ENCODE peak calls at places on chromosomes 13 and 19, in four cellular contexts. R is endothelial cell, E is AG04449, P is cardiac fibroblast. I is an unnamed sample.

GRCh38 chr13:99342723-99343315 is 35.6 kb upstream of the GPR183 start:
- DNase-seq in R (no peak), E (no peak), P (no peak), I (no peak)

GRCh38 chr13:30466358-30466714 is 600 bp upstream of the HMGB1 start:
- DNase-seq in R (peak), E (no peak), P (no peak), I (no peak)

GRCh38 chr13:112721198-112722104 is 31.6 kb downstream of the ATP11A start:
- DNase-seq in R (no peak), E (no peak), P (no peak), I (no peak)

GRCh38 chr13:43786766-43787517 is at the start of gene ENOX1:
- DNase-seq in R (peak), E (no peak), P (peak), I (peak)

GRCh38 chr19:47142779-47143178 is 12.1 kb downstream of the SAE1 start:
- DNase-seq in R (no peak), E (no peak), P (no peak), I (no peak)

GRCh38 chr13:49958321-49958720 is 22.2 kb upstream of the SPRYD7 start:
- DNase-seq in R (no peak), E (no peak), P (no peak), I (no peak)

GRCh38 chr13:113974304-113975281 is 717 bp upstream of the C13orf46 start:
- DNase-seq in R (no peak), E (no peak), P (no peak), I (peak)

GRCh38 chr13:51826606-51827005 is 18.4 kb downstream of the TMEM272 start:
- DNase-seq in R (no peak), E (no peak), P (peak), I (no peak)

GRCh38 chr13:23087884-23088283 is 92.9 kb upstream of the SGCG start:
- DNase-seq in R (peak), E (no peak), P (peak), I (no peak)

GRCh38 chr19:48752511-48753365 is at the start of gene FUT1:
- DNase-seq in R (peak), E (no peak), P (peak), I (no peak)

GRCh38 chr19:48630289-48631036 is 6.7 kb downstream of the DBP start:
- DNase-seq in R (peak), E (no peak), P (peak), I (peak)

GRCh38 chr19:12899891-12900518 is 9.0 kb downstream of the GCDH start:
- DNase-seq in R (no peak), E (no peak), P (no peak), I (no peak)

GRCh38 chr19:3062165-3063105 is at the start of gene TLE5:
- DNase-seq in R (peak), E (no peak), P (peak), I (peak)

GRCh38 chr13:114089751-114090400 is 42.5 kb downstream of the RASA3 start:
- DNase-seq in R (no peak), E (no peak), P (no peak), I (no peak)

GRCh38 chr13:45464141-45464686 is 525 bp upstream of the COG3 start:
- DNase-seq in R (no peak), E (no peak), P (no peak), I (no peak)
- TF ChIP-seq CTCF in R (no peak), E (no peak), P (peak), I (no peak)

DNA sequence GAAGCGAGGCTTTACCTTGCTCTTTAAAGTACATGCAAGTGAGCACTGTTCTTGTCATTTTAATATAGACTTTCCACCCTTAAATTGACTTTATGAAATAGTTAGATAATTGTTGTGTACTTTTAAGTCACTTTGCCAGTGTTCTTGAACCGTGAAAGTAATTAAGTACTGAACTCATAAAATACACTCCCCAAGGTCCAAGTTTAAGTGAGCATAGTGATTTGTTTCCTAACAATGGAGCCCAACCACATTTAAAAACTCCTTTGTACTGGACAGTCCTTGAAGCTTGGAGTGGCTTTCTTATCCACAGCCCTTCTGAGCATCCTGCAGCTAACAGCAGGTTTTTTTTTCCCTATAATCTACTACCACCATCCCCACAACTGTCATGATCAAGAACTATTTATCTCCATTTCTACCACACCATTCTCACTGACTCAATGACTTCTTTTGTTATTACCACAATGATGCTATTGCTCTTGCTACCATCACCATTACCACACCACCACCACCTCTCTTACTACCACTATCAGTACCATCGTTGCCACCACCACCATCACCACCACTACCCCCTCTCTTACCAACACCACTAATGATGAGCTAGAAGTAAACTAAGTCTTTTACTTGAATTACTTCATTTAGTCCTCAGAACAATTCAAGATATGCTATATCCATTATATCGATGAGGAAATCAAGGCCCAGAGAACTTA is 452.6 kb downstream of the DIAPH3 start:
- DNase-seq in R (no peak), E (no peak), P (no peak), I (no peak)
- TF ChIP-seq CTCF in R (no peak), E (no peak), P (no peak), I (no peak)

GRCh38 chr19:56333506-56333905 is 18.9 kb upstream of the ZSCAN5A start:
- DNase-seq in R (peak), E (no peak), P (peak), I (no peak)
- TF ChIP-seq CTCF in R (peak), E (peak), P (peak), I (no peak)

GRCh38 chr19:15320118-15320517 is 12.2 kb downstream of the BRD4 start:
- DNase-seq in R (no peak), E (no peak), P (peak), I (no peak)
- TF ChIP-seq CTCF in R (no peak), E (no peak), P (no peak), I (no peak)

DNA sequence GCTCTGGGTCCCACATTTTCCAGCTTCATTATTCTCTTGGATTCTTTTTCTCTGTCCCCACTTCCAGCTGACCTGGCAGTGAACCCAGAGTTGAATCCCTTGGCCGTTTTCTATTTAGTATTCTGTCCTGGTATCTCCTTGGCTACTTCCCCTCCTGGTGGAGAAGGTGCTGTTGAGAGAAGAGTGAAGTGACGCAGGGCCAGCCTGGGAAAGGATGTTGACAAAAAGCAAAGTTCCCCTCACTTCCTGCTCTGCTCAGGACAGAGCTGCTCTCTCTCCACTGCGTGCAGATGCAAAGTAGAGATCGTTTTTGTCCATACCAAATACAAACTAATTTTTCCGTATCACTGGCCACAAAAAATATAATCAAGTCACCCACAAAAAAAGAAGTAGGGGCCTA is 303.0 kb downstream of the IRS2 start:
- DNase-seq in R (peak), E (no peak), P (peak), I (no peak)
- TF ChIP-seq CTCF in R (no peak), E (no peak), P (no peak), I (no peak)